ENCODE peak calls at places on chromosome 6, in six cellular contexts. One of them, this sample, is unnamed. For H3K4me1 and H3K9me3, the result is how much of the 10 kb centered on the place peaks cover.

GRCh38 chr6:135325624-135326424 is 144.7 kb downstream of the MYB start:
- DNase-seq in HepG2: no peak
- DNase-seq in left ventricle myocardium inferior: no peak
- DNase-seq in heart right ventricle: no peak
- DNase-seq in endodermal cell: no peak
- DNase-seq in breast epithelium: no peak
- DNase-seq in this sample: no peak

GRCh38 chr6:141413196-141413595 is 719.5 kb upstream of the GJE1 start:
- DNase-seq in HepG2: no peak
- DNase-seq in left ventricle myocardium inferior: no peak
- DNase-seq in heart right ventricle: no peak
- DNase-seq in endodermal cell: no peak
- DNase-seq in breast epithelium: no peak
- DNase-seq in this sample: no peak

GRCh38 chr6:122956376-122956775 is 39.7 kb upstream of the CLVS2 start:
- DNase-seq in HepG2: no peak
- DNase-seq in left ventricle myocardium inferior: no peak
- DNase-seq in heart right ventricle: no peak
- DNase-seq in endodermal cell: no peak
- DNase-seq in breast epithelium: no peak
- DNase-seq in this sample: no peak

GRCh38 chr6:51553246-51554015 is 534.0 kb downstream of the PKHD1 start:
- DNase-seq in HepG2: no peak
- DNase-seq in left ventricle myocardium inferior: no peak
- DNase-seq in heart right ventricle: no peak
- DNase-seq in endodermal cell: no peak
- DNase-seq in breast epithelium: no peak
- DNase-seq in this sample: no peak

GRCh38 chr6:35258858-35259193 is 709 bp upstream of the ZNF76 start:
- DNase-seq in HepG2: peak
- DNase-seq in left ventricle myocardium inferior: peak
- DNase-seq in heart right ventricle: peak
- DNase-seq in endodermal cell: no peak
- DNase-seq in breast epithelium: no peak
- DNase-seq in this sample: no peak

GRCh38 chr6:10557886-10558285 is 36.7 kb downstream of the GCNT2 start:
- DNase-seq in HepG2: no peak
- DNase-seq in left ventricle myocardium inferior: no peak
- DNase-seq in heart right ventricle: no peak
- DNase-seq in endodermal cell: no peak
- DNase-seq in breast epithelium: no peak
- DNase-seq in this sample: no peak

GRCh38 chr6:7909323-7910276 is 988 bp downstream of the TXNDC5 start:
- DNase-seq in HepG2: peak
- DNase-seq in left ventricle myocardium inferior: peak
- DNase-seq in heart right ventricle: peak
- DNase-seq in endodermal cell: peak
- DNase-seq in breast epithelium: no peak
- DNase-seq in this sample: no peak

GRCh38 chr6:135158397-135158796 is 22.7 kb upstream of the MYB start:
- DNase-seq in HepG2: no peak
- DNase-seq in left ventricle myocardium inferior: no peak
- DNase-seq in heart right ventricle: no peak
- DNase-seq in endodermal cell: no peak
- DNase-seq in breast epithelium: no peak
- DNase-seq in this sample: no peak

GRCh38 chr6:32940656-32941411 is at the start of gene HLA-DMB:
- DNase-seq in HepG2: peak
- DNase-seq in left ventricle myocardium inferior: no peak
- DNase-seq in heart right ventricle: peak
- DNase-seq in endodermal cell: peak
- DNase-seq in breast epithelium: no peak
- DNase-seq in this sample: no peak

GRCh38 chr6:125793863-125794262 is 3.1 kb downstream of the NCOA7 start:
- DNase-seq in HepG2: no peak
- DNase-seq in left ventricle myocardium inferior: no peak
- DNase-seq in heart right ventricle: no peak
- DNase-seq in endodermal cell: no peak
- DNase-seq in breast epithelium: no peak
- DNase-seq in this sample: no peak

GRCh38 chr6:38982470-38982869 is 66.1 kb upstream of the GLP1R start:
- DNase-seq in HepG2: no peak
- DNase-seq in left ventricle myocardium inferior: no peak
- DNase-seq in heart right ventricle: no peak
- DNase-seq in endodermal cell: peak
- DNase-seq in breast epithelium: no peak
- DNase-seq in this sample: no peak

GRCh38 chr6:143123081-143123480 is 62.4 kb downstream of the AIG1 start:
- DNase-seq in HepG2: no peak
- DNase-seq in left ventricle myocardium inferior: no peak
- DNase-seq in heart right ventricle: no peak
- DNase-seq in endodermal cell: no peak
- DNase-seq in breast epithelium: no peak
- DNase-seq in this sample: no peak

DNA sequence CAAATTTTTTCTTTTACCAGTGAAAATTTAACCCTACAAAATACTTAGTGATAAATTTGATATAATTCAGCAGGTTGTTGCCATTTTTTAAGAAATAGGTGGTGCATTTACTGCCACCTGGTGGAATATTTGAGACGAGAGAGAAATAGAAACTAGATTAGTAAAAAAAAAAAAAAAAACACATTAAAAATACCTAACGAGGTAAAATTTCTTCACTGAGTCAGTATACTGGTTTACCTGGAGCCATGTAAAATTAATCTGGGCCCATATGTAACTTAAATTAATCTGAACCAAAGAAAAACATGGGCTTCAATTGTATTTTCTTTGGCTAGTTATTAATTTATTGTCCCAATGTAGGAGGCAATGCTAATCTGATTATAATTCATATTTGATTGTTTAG is 520.8 kb downstream of the EPM2A start:
- DNase-seq in HepG2: peak
- DNase-seq in left ventricle myocardium inferior: no peak
- DNase-seq in heart right ventricle: no peak
- DNase-seq in endodermal cell: no peak
- DNase-seq in breast epithelium: no peak
- DNase-seq in this sample: no peak
- TF ChIP-seq CTCF in HepG2: peak
- TF ChIP-seq CTCF in left ventricle myocardium inferior: peak
- TF ChIP-seq CTCF in heart right ventricle: peak
- TF ChIP-seq CTCF in endodermal cell: peak
- TF ChIP-seq CTCF in breast epithelium: no peak
- TF ChIP-seq CTCF in this sample: peak

GRCh38 chr6:83068628-83069027 is 1.2 kb downstream of the DOP1A start:
- DNase-seq in HepG2: no peak
- DNase-seq in left ventricle myocardium inferior: no peak
- DNase-seq in heart right ventricle: no peak
- DNase-seq in endodermal cell: no peak
- DNase-seq in breast epithelium: no peak
- DNase-seq in this sample: no peak

GRCh38 chr6:83071707-83072106 is 4.2 kb downstream of the DOP1A start:
- DNase-seq in HepG2: no peak
- DNase-seq in left ventricle myocardium inferior: no peak
- DNase-seq in heart right ventricle: no peak
- DNase-seq in endodermal cell: no peak
- DNase-seq in breast epithelium: no peak
- DNase-seq in this sample: no peak

GRCh38 chr6:83073620-83074019 is 6.1 kb downstream of the DOP1A start:
- DNase-seq in HepG2: no peak
- DNase-seq in left ventricle myocardium inferior: no peak
- DNase-seq in heart right ventricle: no peak
- DNase-seq in endodermal cell: no peak
- DNase-seq in breast epithelium: no peak
- DNase-seq in this sample: no peak

GRCh38 chr6:83069633-83070032 is 2.2 kb downstream of the DOP1A start:
- DNase-seq in HepG2: no peak
- DNase-seq in left ventricle myocardium inferior: no peak
- DNase-seq in heart right ventricle: no peak
- DNase-seq in endodermal cell: no peak
- DNase-seq in breast epithelium: no peak
- DNase-seq in this sample: no peak

GRCh38 chr6:83071023-83071422 is 3.6 kb downstream of the DOP1A start:
- DNase-seq in HepG2: no peak
- DNase-seq in left ventricle myocardium inferior: no peak
- DNase-seq in heart right ventricle: no peak
- DNase-seq in endodermal cell: peak
- DNase-seq in breast epithelium: no peak
- DNase-seq in this sample: no peak
- H3K4me1 ChIP-seq in HepG2: under half
- H3K4me1 ChIP-seq in left ventricle myocardium inferior: half or more
- H3K4me1 ChIP-seq in heart right ventricle: under half
- H3K4me1 ChIP-seq in endodermal cell: under half
- H3K4me1 ChIP-seq in breast epithelium: under half
- H3K4me1 ChIP-seq in this sample: under half

GRCh38 chr6:72461144-72461543 is 160.7 kb upstream of the KCNQ5 start:
- DNase-seq in HepG2: no peak
- DNase-seq in left ventricle myocardium inferior: no peak
- DNase-seq in heart right ventricle: no peak
- DNase-seq in endodermal cell: no peak
- DNase-seq in breast epithelium: no peak
- DNase-seq in this sample: no peak

GRCh38 chr6:72458521-72458920 is 163.3 kb upstream of the KCNQ5 start:
- DNase-seq in HepG2: no peak
- DNase-seq in left ventricle myocardium inferior: no peak
- DNase-seq in heart right ventricle: no peak
- DNase-seq in endodermal cell: no peak
- DNase-seq in breast epithelium: no peak
- DNase-seq in this sample: no peak

DNA sequence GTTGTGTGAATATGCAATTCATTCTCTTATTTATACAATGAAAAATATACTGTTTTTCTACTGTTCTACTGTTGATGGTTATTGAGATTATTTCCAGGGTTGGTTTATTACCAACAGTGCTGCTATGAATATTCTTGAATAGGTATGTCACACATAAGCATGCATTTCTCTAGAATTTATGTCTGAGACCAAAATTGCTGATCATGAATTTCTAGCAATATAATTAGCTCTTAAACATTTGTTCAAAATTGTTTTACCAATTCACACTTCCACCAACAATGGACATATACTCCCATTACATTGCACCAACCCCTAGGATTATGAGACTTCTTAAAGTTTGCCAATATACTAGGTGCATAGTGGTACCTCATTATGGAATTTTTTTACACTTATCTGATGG is 164.1 kb upstream of the KCNQ5 start:
- DNase-seq in HepG2: no peak
- DNase-seq in left ventricle myocardium inferior: no peak
- DNase-seq in heart right ventricle: no peak
- DNase-seq in endodermal cell: no peak
- DNase-seq in breast epithelium: no peak
- DNase-seq in this sample: no peak
- H3K9me3 ChIP-seq in HepG2: under half
- H3K9me3 ChIP-seq in left ventricle myocardium inferior: under half
- H3K9me3 ChIP-seq in heart right ventricle: under half
- H3K9me3 ChIP-seq in endodermal cell: under half
- H3K9me3 ChIP-seq in breast epithelium: under half
- H3K9me3 ChIP-seq in this sample: under half

GRCh38 chr6:53294095-53294494 is 54.7 kb downstream of the ELOVL5 start:
- DNase-seq in HepG2: peak
- DNase-seq in left ventricle myocardium inferior: no peak
- DNase-seq in heart right ventricle: no peak
- DNase-seq in endodermal cell: peak
- DNase-seq in breast epithelium: no peak
- DNase-seq in this sample: no peak

GRCh38 chr6:53287336-53288225 is 61.2 kb downstream of the ELOVL5 start:
- DNase-seq in HepG2: no peak
- DNase-seq in left ventricle myocardium inferior: no peak
- DNase-seq in heart right ventricle: peak
- DNase-seq in endodermal cell: peak
- DNase-seq in breast epithelium: no peak
- DNase-seq in this sample: no peak

GRCh38 chr6:53294611-53295010 is 54.1 kb downstream of the ELOVL5 start:
- DNase-seq in HepG2: no peak
- DNase-seq in left ventricle myocardium inferior: no peak
- DNase-seq in heart right ventricle: no peak
- DNase-seq in endodermal cell: no peak
- DNase-seq in breast epithelium: no peak
- DNase-seq in this sample: no peak

GRCh38 chr6:53293691-53294090 is 55.1 kb downstream of the ELOVL5 start:
- DNase-seq in HepG2: no peak
- DNase-seq in left ventricle myocardium inferior: no peak
- DNase-seq in heart right ventricle: no peak
- DNase-seq in endodermal cell: no peak
- DNase-seq in breast epithelium: no peak
- DNase-seq in this sample: no peak

GRCh38 chr6:53290547-53291510 is 57.9 kb downstream of the ELOVL5 start:
- DNase-seq in HepG2: no peak
- DNase-seq in left ventricle myocardium inferior: no peak
- DNase-seq in heart right ventricle: no peak
- DNase-seq in endodermal cell: no peak
- DNase-seq in breast epithelium: no peak
- DNase-seq in this sample: no peak
- TF ChIP-seq CTCF in HepG2: peak
- TF ChIP-seq CTCF in left ventricle myocardium inferior: no peak
- TF ChIP-seq CTCF in heart right ventricle: no peak
- TF ChIP-seq CTCF in endodermal cell: peak
- TF ChIP-seq CTCF in breast epithelium: no peak
- TF ChIP-seq CTCF in this sample: no peak

DNA sequence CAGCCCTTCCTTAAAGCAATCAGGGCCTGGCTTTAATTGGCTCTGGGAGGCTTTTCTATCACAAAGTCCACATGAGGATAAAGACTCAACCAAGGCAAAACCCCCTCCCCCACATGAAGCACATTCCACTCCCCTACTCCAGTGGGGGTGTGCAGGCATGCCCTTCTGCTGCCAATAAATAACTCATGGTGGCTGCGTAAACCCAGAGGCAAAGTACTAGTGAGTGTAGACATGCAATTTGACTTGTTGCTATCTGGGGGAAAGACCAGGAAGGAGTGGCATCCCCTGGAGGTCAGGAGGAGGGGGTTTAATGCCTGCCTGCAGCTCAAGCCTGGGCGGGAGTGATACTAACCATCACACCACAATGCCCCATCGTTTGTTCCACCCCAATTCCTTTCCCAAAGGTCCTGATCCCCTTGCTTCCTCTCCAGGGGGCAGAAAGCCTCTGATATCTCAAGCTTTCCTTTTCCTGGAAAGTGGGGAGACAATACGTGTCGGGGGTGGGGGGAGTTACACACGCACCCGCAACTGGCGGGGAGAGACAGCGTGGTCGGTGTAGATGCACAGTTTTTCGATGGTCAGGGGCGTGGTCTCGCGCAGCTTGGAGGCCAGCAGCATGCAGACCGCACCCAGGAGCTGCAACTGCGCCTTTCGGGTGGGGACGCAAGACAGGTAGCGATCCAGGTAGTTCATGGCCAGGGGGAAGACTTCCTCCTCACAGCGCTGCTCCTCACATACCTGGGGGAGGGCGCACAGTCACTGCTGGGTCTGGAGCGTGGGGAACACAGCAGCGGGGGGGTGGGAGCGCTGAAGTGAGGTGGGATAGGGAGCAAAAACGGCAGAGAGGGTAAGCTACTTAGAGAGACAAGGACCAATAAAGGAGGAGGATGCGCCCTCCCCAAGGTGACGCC is 1.5 kb downstream of the CCND3 start:
- DNase-seq in HepG2: no peak
- DNase-seq in left ventricle myocardium inferior: peak
- DNase-seq in heart right ventricle: no peak
- DNase-seq in endodermal cell: peak
- DNase-seq in breast epithelium: no peak
- DNase-seq in this sample: no peak
- H3K4me1 ChIP-seq in HepG2: under half
- H3K4me1 ChIP-seq in left ventricle myocardium inferior: half or more
- H3K4me1 ChIP-seq in heart right ventricle: half or more
- H3K4me1 ChIP-seq in endodermal cell: under half
- H3K4me1 ChIP-seq in breast epithelium: under half
- H3K4me1 ChIP-seq in this sample: under half

GRCh38 chr6:88031550-88031949 is 16.1 kb upstream of the SPACA1 start:
- DNase-seq in HepG2: no peak
- DNase-seq in left ventricle myocardium inferior: no peak
- DNase-seq in heart right ventricle: no peak
- DNase-seq in endodermal cell: no peak
- DNase-seq in breast epithelium: no peak
- DNase-seq in this sample: no peak
- H3K9me3 ChIP-seq in HepG2: under half
- H3K9me3 ChIP-seq in left ventricle myocardium inferior: half or more
- H3K9me3 ChIP-seq in heart right ventricle: under half
- H3K9me3 ChIP-seq in endodermal cell: under half
- H3K9me3 ChIP-seq in breast epithelium: under half
- H3K9me3 ChIP-seq in this sample: under half

This sample was measured in tibial artery.